ENCODE peak calls at places on chromosomes 6 and 20, in five cellular contexts. W is CD8-positive, alpha-beta T cell; F is fibroblast of lung; T is SJSA1; D is psoas muscle. H is an unnamed sample.

GRCh38 chr6:139756381-139756780 is 381.9 kb upstream of the CITED2 start:
- DNase-seq in W (no peak), F (no peak), T (no peak), D (no peak), H (no peak)

GRCh38 chr6:106118835-106119443 is 32.8 kb downstream of the PRDM1 start:
- DNase-seq in W (no peak), F (no peak), T (no peak), D (no peak), H (no peak)

GRCh38 chr20:44988772-44989171 is 22.5 kb downstream of the STK4 start:
- DNase-seq in W (no peak), F (no peak), T (no peak), D (no peak), H (no peak)

GRCh38 chr20:4171538-4172116 is 156.3 kb upstream of the RNF24 start:
- DNase-seq in W (no peak), F (no peak), T (no peak), D (no peak), H (no peak)

GRCh38 chr6:91509039-91509438 is 922.2 kb upstream of the MAP3K7 start:
- DNase-seq in W (no peak), F (no peak), T (no peak), D (no peak), H (no peak)

GRCh38 chr20:43827940-43828562 is 86.6 kb upstream of the TOX2 start:
- DNase-seq in W (no peak), F (no peak), T (no peak), D (no peak), H (no peak)

GRCh38 chr20:9035129-9035528 is 33.8 kb upstream of the PLCB4 start:
- DNase-seq in W (no peak), F (peak; percentile 89), T (peak; percentile 67), D (no peak), H (peak; percentile 92)

GRCh38 chr6:132964868-132965382 is 150.6 kb downstream of the RPS12 start:
- DNase-seq in W (no peak), F (no peak), T (no peak), D (no peak), H (no peak)

GRCh38 chr20:8803065-8803464 is 265.8 kb upstream of the PLCB4 start:
- DNase-seq in W (no peak), F (peak; percentile 6), T (no peak), D (no peak), H (no peak)

GRCh38 chr6:89951574-89952360 is 57.5 kb downstream of the GJA10 start:
- DNase-seq in W (no peak), F (peak; percentile 78), T (no peak), D (no peak), H (peak; percentile 31)

GRCh38 chr20:2578430-2579192 is 42.2 kb downstream of the TMC2 start:
- DNase-seq in W (no peak), F (no peak), T (no peak), D (no peak), H (no peak)

GRCh38 chr20:11108102-11108842 is 434.5 kb upstream of the JAG1 start:
- DNase-seq in W (no peak), F (peak; percentile 47), T (no peak), D (no peak), H (peak; percentile 28)

GRCh38 chr6:30678964-30679726 is 6.3 kb upstream of the DHX16 start:
- DNase-seq in W (peak; percentile 91), F (peak; percentile 69), T (peak; percentile 82), D (peak; percentile 88), H (peak; percentile 44)

GRCh38 chr20:24502184-24502583 is 32.8 kb downstream of the SYNDIG1 start:
- DNase-seq in W (no peak), F (peak; percentile 84), T (no peak), D (peak; percentile 59), H (peak; percentile 63)

GRCh38 chr6:154406869-154407268 is 50.3 kb upstream of the IPCEF1 start:
- DNase-seq in W (no peak), F (no peak), T (no peak), D (no peak), H (no peak)

GRCh38 chr6:42032366-42032765 is 18.0 kb upstream of the TAF8 start:
- DNase-seq in W (no peak), F (no peak), T (no peak), D (no peak), H (no peak)

GRCh38 chr6:89928604-89929003 is 34.3 kb downstream of the GJA10 start:
- DNase-seq in W (no peak), F (peak; percentile 85), T (no peak), D (no peak), H (no peak)

GRCh38 chr6:16135078-16135477 is 6.2 kb downstream of the MYLIP start:
- DNase-seq in W (no peak), F (peak; percentile 10), T (no peak), D (no peak), H (no peak)

GRCh38 chr6:90220273-90220672 is 76.4 kb downstream of the BACH2 start:
- DNase-seq in W (no peak), F (peak; percentile 68), T (no peak), D (no peak), H (no peak)

GRCh38 chr6:15260099-15260821 is 14.4 kb downstream of the JARID2 start:
- DNase-seq in W (no peak), F (peak; percentile 84), T (no peak), D (no peak), H (peak; percentile 65)

GRCh38 chr6:106460481-106460880 is 100.0 kb downstream of the CRYBG1 start:
- DNase-seq in W (no peak), F (no peak), T (no peak), D (no peak), H (no peak)

GRCh38 chr20:16363832-16364687 is 209.2 kb downstream of the KIF16B start:
- DNase-seq in W (no peak), F (peak; percentile 3), T (no peak), D (no peak), H (no peak)

GRCh38 chr6:2450546-2450945 is 205.1 kb upstream of the GMDS start:
- DNase-seq in W (no peak), F (no peak), T (no peak), D (peak; percentile 24), H (no peak)

GRCh38 chr6:121748850-121749249 is 313.4 kb downstream of the GJA1 start:
- DNase-seq in W (no peak), F (no peak), T (no peak), D (no peak), H (no peak)

GRCh38 chr6:70834520-70834919 is 122.3 kb downstream of the B3GAT2 start:
- DNase-seq in W (no peak), F (peak; percentile 27), T (no peak), D (no peak), H (no peak)

GRCh38 chr20:35632539-35633115 is 17.0 kb downstream of the SPAG4 start:
- DNase-seq in W (no peak), F (no peak), T (no peak), D (no peak), H (no peak)

GRCh38 chr6:115137910-115138309 is 795.1 kb upstream of the HS3ST5 start:
- DNase-seq in W (no peak), F (no peak), T (no peak), D (no peak), H (no peak)

GRCh38 chr20:11850901-11851300 is 66.8 kb upstream of the BTBD3 start:
- DNase-seq in W (no peak), F (peak; percentile 72), T (no peak), D (no peak), H (peak; percentile 19)

GRCh38 chr6:7624781-7625710 is 35.0 kb downstream of the SNRNP48 start:
- DNase-seq in W (no peak), F (no peak), T (no peak), D (no peak), H (no peak)

GRCh38 chr6:34001706-34002645 is 143.9 kb downstream of the GRM4 start:
- DNase-seq in W (no peak), F (no peak), T (no peak), D (no peak), H (no peak)

GRCh38 chr20:32780749-32781402 is 18.7 kb downstream of the DNMT3B start:
- DNase-seq in W (no peak), F (no peak), T (no peak), D (no peak), H (no peak)

GRCh38 chr20:45833030-45833882 is at the start of gene SNX21:
- DNase-seq in W (peak; percentile 6), F (peak; percentile 94), T (peak; percentile 85), D (peak; percentile 90), H (peak; percentile 96)

GRCh38 chr20:59581983-59582679 is 22.2 kb upstream of the PHACTR3 start:
- DNase-seq in W (no peak), F (no peak), T (no peak), D (no peak), H (no peak)

GRCh38 chr20:10673831-10674683 is at the start of gene JAG1:
- DNase-seq in W (peak; percentile 16), F (peak; percentile 91), T (peak; percentile 96), D (peak; percentile 94), H (peak; percentile 90)

GRCh38 chr6:53624491-53624890 is 41.1 kb downstream of the KLHL31 start:
- DNase-seq in W (no peak), F (no peak), T (no peak), D (no peak), H (no peak)

GRCh38 chr6:150025201-150025917 is at the start of gene RAET1L:
- DNase-seq in W (no peak), F (peak; percentile 70), T (peak; percentile 64), D (peak; percentile 46), H (peak; percentile 70)
- H3K4me3 ChIP-seq in W (no peak within 1 kb of the TSS), F (peak within 1 kb of the TSS; percentile 47), T (no peak within 1 kb of the TSS), D (peak within 1 kb of the TSS; percentile 61), H (peak within 1 kb of the TSS; percentile 39)

GRCh38 chr20:50930139-50931047 is 844 bp downstream of the ADNP start:
- DNase-seq in W (no peak), F (no peak), T (peak; percentile 44), D (peak; percentile 37), H (peak; percentile 19)
- H3K36me3 ChIP-seq in W (peaks cover 5% of the 10 kb centered on the region), F (peaks cover 7% of the 10 kb centered on the region), T (peaks cover 72% of the 10 kb centered on the region), D (peaks cover 5% of the 10 kb centered on the region), H (peaks cover 78% of the 10 kb centered on the region)

GRCh38 chr6:1311400-1312192 is at the start of gene FOXQ1:
- DNase-seq in W (no peak), F (peak; percentile 18), T (no peak), D (no peak), H (peak; percentile 51)
- H3K27me3 ChIP-seq in W (no peaks in the 10 kb centered on the region), F (no peaks in the 10 kb centered on the region), T (no peaks in the 10 kb centered on the region), D (peaks cover 28% of the 10 kb centered on the region), H (peaks cover 4% of the 10 kb centered on the region)

GRCh38 chr6:160810238-160810637 is 108.2 kb downstream of the PLG start:
- DNase-seq in W (no peak), F (no peak), T (no peak), D (no peak), H (no peak)
- H3K4me3 ChIP-seq in W (no peak overlapping the region), F (no peak overlapping the region), T (no peak overlapping the region), D (no peak overlapping the region), H (no peak overlapping the region)

H was measured in MG63.